ENCODE peak calls at places on chromosomes 7 and 10, in five cellular contexts. V is AG09319; R is choroid plexus epithelial cell; Z is activated naive CD4-positive, alpha-beta T cell treated with anti-CD3 and anti-CD28 coated beads, Interleukin-2, amount 10 ng/mL, durations not matched to agents 7 days and 5 days; H is DMS153. X is an unnamed sample.
A peak's percentile ranks its signal among the peaks of the same experiment; 100 is the strongest.

GRCh38 chr10:78433063-78433717 is 399.5 kb downstream of the RPS24 start:
- DNase-seq in V (no peak), R (no peak), Z (no peak), H (no peak), X (no peak)

GRCh38 chr10:48450811-48451466 is 144.5 kb downstream of the MAPK8 start:
- DNase-seq in V (no peak), R (no peak), Z (no peak), H (no peak), X (no peak)

GRCh38 chr7:67251986-67252558 is 255.4 kb downstream of the TYW1 start:
- DNase-seq in V (no peak), R (no peak), Z (no peak), H (no peak), X (peak; percentile 8)

GRCh38 chr10:49614242-49615198 is 683 bp downstream of the CHAT start:
- DNase-seq in V (no peak), R (no peak), Z (no peak), H (no peak), X (no peak)

GRCh38 chr10:46537309-46537708 is 19.1 kb downstream of the GPRIN2 start:
- DNase-seq in V (no peak), R (peak; percentile 63), Z (no peak), H (no peak), X (no peak)

GRCh38 chr10:5961405-5962100 is 15.8 kb downstream of the IL15RA start:
- DNase-seq in V (no peak), R (no peak), Z (no peak), H (no peak), X (no peak)

GRCh38 chr10:45403151-45403550 is 29.1 kb downstream of the ALOX5 start:
- DNase-seq in V (no peak), R (peak; percentile 4), Z (no peak), H (no peak), X (peak; percentile 42)

GRCh38 chr10:80397014-80397413 is 11.3 kb upstream of the PRXL2A start:
- DNase-seq in V (no peak), R (no peak), Z (no peak), H (no peak), X (no peak)

GRCh38 chr7:1693419-1693990 is 23.4 kb downstream of the ELFN1 start:
- DNase-seq in V (no peak), R (no peak), Z (peak; percentile 13), H (peak; percentile 14), X (no peak)

GRCh38 chr10:3875842-3876235 is 90.8 kb upstream of the KLF6 start:
- DNase-seq in V (no peak), R (no peak), Z (peak; percentile 25), H (no peak), X (no peak)

GRCh38 chr10:8365935-8366911 is 311.7 kb downstream of the GATA3 start:
- DNase-seq in V (no peak), R (peak; percentile 68), Z (no peak), H (no peak), X (peak; percentile 36)

GRCh38 chr7:79489371-79489770 is 35.9 kb upstream of the MAGI2 start:
- DNase-seq in V (no peak), R (no peak), Z (no peak), H (peak; percentile 16), X (no peak)

GRCh38 chr7:50281680-50282445 is 22.7 kb upstream of the IKZF1 start:
- DNase-seq in V (no peak), R (no peak), Z (no peak), H (no peak), X (no peak)

GRCh38 chr10:50490244-50490643 is 133.5 kb downstream of the SGMS1 start:
- DNase-seq in V (no peak), R (no peak), Z (no peak), H (no peak), X (no peak)

GRCh38 chr7:144001543-144001942 is 1.4 kb downstream of the OR6B1 start:
- DNase-seq in V (no peak), R (peak; percentile 34), Z (no peak), H (no peak), X (peak; percentile 53)

GRCh38 chr10:11813855-11814557 is 9.2 kb upstream of the PROSER2 start:
- DNase-seq in V (no peak), R (peak; percentile 49), Z (no peak), H (no peak), X (peak; percentile 59)

GRCh38 chr7:90726623-90727022 is 130.5 kb downstream of the CDK14 start:
- DNase-seq in V (peak; percentile 27), R (peak; percentile 65), Z (no peak), H (no peak), X (peak; percentile 61)

X was measured in iris pigment epithelial cell.